ENCODE peak calls at places on chromosomes 7 and 10, in five cellular contexts. One of them, this sample, is unnamed. For H3K4me1, the result is how much of the 10 kb centered on the place peaks cover.

GRCh38 chr7:33511735-33512134 is 382.4 kb downstream of the BBS9 start:
- DNase-seq in neuronal stem cell: no peak
- DNase-seq in H9: no peak
- DNase-seq in H1: no peak
- DNase-seq in mesenchymal stem cell: peak
- DNase-seq in this sample: no peak

GRCh38 chr7:41825927-41826480 is 123.1 kb upstream of the INHBA start:
- DNase-seq in neuronal stem cell: no peak
- DNase-seq in H9: no peak
- DNase-seq in H1: no peak
- DNase-seq in mesenchymal stem cell: no peak
- DNase-seq in this sample: no peak

GRCh38 chr7:103912906-103913610 is 76.4 kb downstream of the RELN start:
- DNase-seq in neuronal stem cell: no peak
- DNase-seq in H9: no peak
- DNase-seq in H1: no peak
- DNase-seq in mesenchymal stem cell: no peak
- DNase-seq in this sample: no peak

GRCh38 chr10:86662186-86663045 is 5.9 kb upstream of the LDB3 start:
- DNase-seq in neuronal stem cell: no peak
- DNase-seq in H9: no peak
- DNase-seq in H1: no peak
- DNase-seq in mesenchymal stem cell: no peak
- DNase-seq in this sample: no peak

GRCh38 chr7:102101926-102102325 is 184.7 kb upstream of the SH2B2 start:
- DNase-seq in neuronal stem cell: no peak
- DNase-seq in H9: no peak
- DNase-seq in H1: peak
- DNase-seq in mesenchymal stem cell: no peak
- DNase-seq in this sample: no peak

GRCh38 chr10:50312464-50313437 is 61.4 kb upstream of the ASAH2 start:
- DNase-seq in neuronal stem cell: no peak
- DNase-seq in H9: no peak
- DNase-seq in H1: no peak
- DNase-seq in mesenchymal stem cell: peak
- DNase-seq in this sample: peak

GRCh38 chr7:149725916-149726315 is 47.5 kb downstream of the ZNF467 start:
- DNase-seq in neuronal stem cell: no peak
- DNase-seq in H9: peak
- DNase-seq in H1: no peak
- DNase-seq in mesenchymal stem cell: no peak
- DNase-seq in this sample: no peak

GRCh38 chr7:119351320-119351719 is 921.7 kb upstream of the KCND2 start:
- DNase-seq in neuronal stem cell: no peak
- DNase-seq in H9: no peak
- DNase-seq in H1: no peak
- DNase-seq in mesenchymal stem cell: no peak
- DNase-seq in this sample: no peak

GRCh38 chr7:14604606-14605005 is 297.9 kb downstream of the DGKB start:
- DNase-seq in neuronal stem cell: no peak
- DNase-seq in H9: no peak
- DNase-seq in H1: no peak
- DNase-seq in mesenchymal stem cell: no peak
- DNase-seq in this sample: no peak

GRCh38 chr10:43208147-43209063 is 58.5 kb downstream of the RASGEF1A start:
- DNase-seq in neuronal stem cell: no peak
- DNase-seq in H9: peak
- DNase-seq in H1: peak
- DNase-seq in mesenchymal stem cell: no peak
- DNase-seq in this sample: no peak

GRCh38 chr10:104328916-104329710 is 9.2 kb downstream of the ITPRIP start:
- DNase-seq in neuronal stem cell: peak
- DNase-seq in H9: peak
- DNase-seq in H1: no peak
- DNase-seq in mesenchymal stem cell: peak
- DNase-seq in this sample: peak

GRCh38 chr10:37390901-37391300 is 265.5 kb downstream of the ANKRD30A start:
- DNase-seq in neuronal stem cell: no peak
- DNase-seq in H9: no peak
- DNase-seq in H1: no peak
- DNase-seq in mesenchymal stem cell: no peak
- DNase-seq in this sample: no peak

GRCh38 chr10:36114913-36115312 is 472.8 kb upstream of the FZD8 start:
- DNase-seq in neuronal stem cell: no peak
- DNase-seq in H9: no peak
- DNase-seq in H1: no peak
- DNase-seq in mesenchymal stem cell: peak
- DNase-seq in this sample: peak

GRCh38 chr7:133486-133885 is 58.9 kb upstream of the FAM20C start:
- DNase-seq in neuronal stem cell: no peak
- DNase-seq in H9: no peak
- DNase-seq in H1: no peak
- DNase-seq in mesenchymal stem cell: no peak
- DNase-seq in this sample: no peak

GRCh38 chr7:2512179-2512644 is 7.4 kb upstream of the LFNG start:
- DNase-seq in neuronal stem cell: no peak
- DNase-seq in H9: no peak
- DNase-seq in H1: no peak
- DNase-seq in mesenchymal stem cell: no peak
- DNase-seq in this sample: no peak

GRCh38 chr10:1267148-1267547 is 211.0 kb downstream of the WDR37 start:
- DNase-seq in neuronal stem cell: no peak
- DNase-seq in H9: no peak
- DNase-seq in H1: no peak
- DNase-seq in mesenchymal stem cell: no peak
- DNase-seq in this sample: no peak

GRCh38 chr10:73950569-73950968 is 39.6 kb downstream of the PLAU start:
- DNase-seq in neuronal stem cell: peak
- DNase-seq in H9: peak
- DNase-seq in H1: peak
- DNase-seq in mesenchymal stem cell: no peak
- DNase-seq in this sample: no peak

GRCh38 chr10:84008878-84009277 is 130.4 kb upstream of the GHITM start:
- DNase-seq in neuronal stem cell: no peak
- DNase-seq in H9: peak
- DNase-seq in H1: peak
- DNase-seq in mesenchymal stem cell: no peak
- DNase-seq in this sample: peak

GRCh38 chr7:33853361-33854062 is 51.8 kb upstream of the BMPER start:
- DNase-seq in neuronal stem cell: no peak
- DNase-seq in H9: no peak
- DNase-seq in H1: no peak
- DNase-seq in mesenchymal stem cell: peak
- DNase-seq in this sample: no peak

GRCh38 chr7:50335795-50336754 is 31.6 kb downstream of the IKZF1 start:
- DNase-seq in neuronal stem cell: no peak
- DNase-seq in H9: no peak
- DNase-seq in H1: no peak
- DNase-seq in mesenchymal stem cell: no peak
- DNase-seq in this sample: no peak

GRCh38 chr10:127228195-127228785 is 31.9 kb upstream of the INSYN2A start:
- DNase-seq in neuronal stem cell: no peak
- DNase-seq in H9: no peak
- DNase-seq in H1: no peak
- DNase-seq in mesenchymal stem cell: no peak
- DNase-seq in this sample: no peak

GRCh38 chr10:9636206-9636605 is 1381.5 kb upstream of the CELF2 start:
- DNase-seq in neuronal stem cell: no peak
- DNase-seq in H9: no peak
- DNase-seq in H1: no peak
- DNase-seq in mesenchymal stem cell: no peak
- DNase-seq in this sample: no peak

GRCh38 chr7:128833148-128833938 is 3.1 kb downstream of the FLNC start:
- DNase-seq in neuronal stem cell: no peak
- DNase-seq in H9: peak
- DNase-seq in H1: peak
- DNase-seq in mesenchymal stem cell: peak
- DNase-seq in this sample: no peak

GRCh38 chr7:100095704-100096103 is 5.5 kb downstream of the MCM7 start:
- DNase-seq in neuronal stem cell: no peak
- DNase-seq in H9: no peak
- DNase-seq in H1: no peak
- DNase-seq in mesenchymal stem cell: no peak
- DNase-seq in this sample: no peak
- H2BK12ac ChIP-seq in neuronal stem cell: no peak
- H2BK12ac ChIP-seq in H9: no peak
- H2BK12ac ChIP-seq in H1: no peak
- H2BK12ac ChIP-seq in mesenchymal stem cell: no peak
- H2BK12ac ChIP-seq in this sample: no peak

DNA sequence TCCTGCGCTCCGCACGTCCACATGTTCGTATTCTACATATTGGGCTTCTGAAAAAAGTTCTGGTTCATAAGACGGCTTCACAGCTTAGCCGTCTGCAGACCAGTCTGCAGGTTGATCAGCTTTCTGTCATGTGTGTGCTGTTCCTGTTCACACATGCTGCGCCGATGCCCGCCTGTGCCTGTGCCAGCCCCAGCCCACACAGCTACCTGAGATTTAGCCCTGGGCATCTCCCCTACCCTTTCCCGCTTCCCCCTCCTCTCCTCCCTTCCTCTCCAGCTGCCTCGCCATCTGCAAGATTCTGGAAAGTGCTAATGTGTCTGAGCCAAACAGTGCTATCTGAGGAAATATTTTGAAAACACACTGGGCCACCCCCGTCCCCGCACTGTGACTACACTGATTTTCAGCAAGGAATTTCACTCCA is 7.1 kb downstream of the CHST3 start:
- DNase-seq in neuronal stem cell: no peak
- DNase-seq in H9: no peak
- DNase-seq in H1: no peak
- DNase-seq in mesenchymal stem cell: no peak
- DNase-seq in this sample: no peak
- H3K4me1 ChIP-seq in neuronal stem cell: under half
- H3K4me1 ChIP-seq in H9: under half
- H3K4me1 ChIP-seq in H1: under half
- H3K4me1 ChIP-seq in mesenchymal stem cell: half or more
- H3K4me1 ChIP-seq in this sample: under half

DNA sequence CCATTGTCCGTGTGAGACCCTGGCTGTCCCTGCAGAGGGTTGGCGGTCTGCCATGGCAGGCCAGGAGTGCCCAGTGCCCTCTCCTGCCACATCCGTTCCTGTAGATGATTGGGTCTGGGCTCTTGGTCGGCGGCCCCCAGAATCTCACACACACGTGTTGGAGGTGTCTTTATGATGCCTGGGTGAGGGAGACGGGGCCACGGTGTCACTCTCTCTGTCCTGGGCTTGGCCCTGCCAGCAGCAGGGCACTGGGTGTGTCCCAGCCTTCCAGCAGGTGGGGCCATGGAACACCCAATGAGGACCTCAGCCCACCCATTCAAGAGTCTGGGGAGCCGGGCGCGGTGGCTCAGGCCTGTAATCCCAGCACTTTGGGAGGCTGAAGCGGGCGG is 30.2 kb downstream of the UNC5B start:
- DNase-seq in neuronal stem cell: no peak
- DNase-seq in H9: peak
- DNase-seq in H1: no peak
- DNase-seq in mesenchymal stem cell: no peak
- DNase-seq in this sample: no peak
- H3K14ac ChIP-seq in neuronal stem cell: no peak
- H3K14ac ChIP-seq in H9: no peak
- H3K14ac ChIP-seq in H1: no peak
- H3K14ac ChIP-seq in mesenchymal stem cell: no peak
- H3K14ac ChIP-seq in this sample: no peak

GRCh38 chr10:68053553-68053952 is 21.5 kb downstream of the HERC4 start:
- DNase-seq in neuronal stem cell: no peak
- DNase-seq in H9: no peak
- DNase-seq in H1: no peak
- DNase-seq in mesenchymal stem cell: no peak
- DNase-seq in this sample: no peak
- H2BK12ac ChIP-seq in neuronal stem cell: no peak
- H2BK12ac ChIP-seq in H9: no peak
- H2BK12ac ChIP-seq in H1: no peak
- H2BK12ac ChIP-seq in mesenchymal stem cell: no peak
- H2BK12ac ChIP-seq in this sample: no peak